ENCODE peak calls at places on chromosomes 4 and X, in five cellular contexts. One of them, this sample, is unnamed.

GRCh38 chrX:21581479-21581878 is 76.7 kb downstream of the KLHL34 start:
- DNase-seq in upper lobe of left lung: no peak
- DNase-seq in AG10803: no peak
- DNase-seq in stomach: no peak
- DNase-seq in HFF-Myc: no peak
- DNase-seq in this sample: no peak

GRCh38 chr4:121738780-121739547 is 26.0 kb downstream of the SMIM43 start:
- DNase-seq in upper lobe of left lung: no peak
- DNase-seq in AG10803: peak; percentile 84
- DNase-seq in stomach: no peak
- DNase-seq in HFF-Myc: no peak
- DNase-seq in this sample: no peak

GRCh38 chr4:3485011-3485881 is 22.1 kb downstream of the DOK7 start:
- DNase-seq in upper lobe of left lung: no peak
- DNase-seq in AG10803: no peak
- DNase-seq in stomach: no peak
- DNase-seq in HFF-Myc: no peak
- DNase-seq in this sample: no peak

GRCh38 chrX:21806691-21807090 is 32.7 kb upstream of the MBTPS2 start:
- DNase-seq in upper lobe of left lung: no peak
- DNase-seq in AG10803: no peak
- DNase-seq in stomach: no peak
- DNase-seq in HFF-Myc: no peak
- DNase-seq in this sample: no peak

GRCh38 chrX:110803506-110803905 is 7.9 kb upstream of the CHRDL1 start:
- DNase-seq in upper lobe of left lung: no peak
- DNase-seq in AG10803: no peak
- DNase-seq in stomach: no peak
- DNase-seq in HFF-Myc: no peak
- DNase-seq in this sample: no peak

GRCh38 chr4:181597766-181598165 is 645.4 kb upstream of the TENM3 start:
- DNase-seq in upper lobe of left lung: no peak
- DNase-seq in AG10803: peak; percentile 13
- DNase-seq in stomach: no peak
- DNase-seq in HFF-Myc: no peak
- DNase-seq in this sample: no peak

GRCh38 chr4:1035510-1035909 is 24.1 kb downstream of the FGFRL1 start:
- DNase-seq in upper lobe of left lung: no peak
- DNase-seq in AG10803: peak; percentile 27
- DNase-seq in stomach: peak; percentile 78
- DNase-seq in HFF-Myc: no peak
- DNase-seq in this sample: no peak

GRCh38 chrX:20333672-20334071 is 67.0 kb upstream of the RPS6KA3 start:
- DNase-seq in upper lobe of left lung: no peak
- DNase-seq in AG10803: no peak
- DNase-seq in stomach: no peak
- DNase-seq in HFF-Myc: no peak
- DNase-seq in this sample: no peak

GRCh38 chr4:5747746-5748365 is 36.9 kb downstream of the EVC start:
- DNase-seq in upper lobe of left lung: no peak
- DNase-seq in AG10803: peak; percentile 98
- DNase-seq in stomach: no peak
- DNase-seq in HFF-Myc: peak; percentile 85
- DNase-seq in this sample: no peak

GRCh38 chr4:4599886-4600285 is 58.0 kb upstream of the STX18 start:
- DNase-seq in upper lobe of left lung: no peak
- DNase-seq in AG10803: no peak
- DNase-seq in stomach: no peak
- DNase-seq in HFF-Myc: no peak
- DNase-seq in this sample: no peak

GRCh38 chr4:140754918-140755810 is 1.0 kb downstream of the TBC1D9 start:
- DNase-seq in upper lobe of left lung: no peak
- DNase-seq in AG10803: no peak
- DNase-seq in stomach: no peak
- DNase-seq in HFF-Myc: no peak
- DNase-seq in this sample: no peak

GRCh38 chr4:62676962-62677361 is 1476.8 kb downstream of the ADGRL3 start:
- DNase-seq in upper lobe of left lung: no peak
- DNase-seq in AG10803: no peak
- DNase-seq in stomach: no peak
- DNase-seq in HFF-Myc: no peak
- DNase-seq in this sample: no peak

GRCh38 chr4:57023104-57023503 is 44.4 kb downstream of the POLR2B start:
- DNase-seq in upper lobe of left lung: no peak
- DNase-seq in AG10803: peak; percentile 83
- DNase-seq in stomach: no peak
- DNase-seq in HFF-Myc: no peak
- DNase-seq in this sample: no peak

GRCh38 chr4:128812360-128812958 is 3.0 kb downstream of the JADE1 start:
- DNase-seq in upper lobe of left lung: peak; percentile 42
- DNase-seq in AG10803: peak; percentile 74
- DNase-seq in stomach: peak; percentile 35
- DNase-seq in HFF-Myc: peak; percentile 17
- DNase-seq in this sample: no peak

GRCh38 chr4:104969394-104970066 is 177.1 kb upstream of the TET2 start:
- DNase-seq in upper lobe of left lung: peak; percentile 33
- DNase-seq in AG10803: no peak
- DNase-seq in stomach: no peak
- DNase-seq in HFF-Myc: no peak
- DNase-seq in this sample: no peak

GRCh38 chrX:103431316-103431715 is 55.0 kb downstream of the BEX3 start:
- DNase-seq in upper lobe of left lung: no peak
- DNase-seq in AG10803: no peak
- DNase-seq in stomach: no peak
- DNase-seq in HFF-Myc: no peak
- DNase-seq in this sample: no peak

GRCh38 chr4:150510176-150510875 is 71.6 kb upstream of the MAB21L2 start:
- DNase-seq in upper lobe of left lung: no peak
- DNase-seq in AG10803: peak; percentile 80
- DNase-seq in stomach: no peak
- DNase-seq in HFF-Myc: peak; percentile 16
- DNase-seq in this sample: no peak

GRCh38 chr4:74228691-74229640 is 71.0 kb downstream of the MTHFD2L start:
- DNase-seq in upper lobe of left lung: peak; percentile 76
- DNase-seq in AG10803: peak; percentile 63
- DNase-seq in stomach: peak; percentile 79
- DNase-seq in HFF-Myc: peak; percentile 52
- DNase-seq in this sample: peak; percentile 41

GRCh38 chr4:25032126-25032525 is 1.4 kb upstream of the LGI2 start:
- DNase-seq in upper lobe of left lung: no peak
- DNase-seq in AG10803: peak; percentile 10
- DNase-seq in stomach: no peak
- DNase-seq in HFF-Myc: no peak
- DNase-seq in this sample: no peak

GRCh38 chr4:47013373-47013772 is 18.0 kb upstream of the GABRB1 start:
- DNase-seq in upper lobe of left lung: no peak
- DNase-seq in AG10803: no peak
- DNase-seq in stomach: no peak
- DNase-seq in HFF-Myc: no peak
- DNase-seq in this sample: no peak

GRCh38 chrX:147626605-147627004 is 285.1 kb upstream of the FMR1 start:
- DNase-seq in upper lobe of left lung: no peak
- DNase-seq in AG10803: no peak
- DNase-seq in stomach: no peak
- DNase-seq in HFF-Myc: no peak
- DNase-seq in this sample: no peak

GRCh38 chr4:164997324-164997723 is 19.9 kb upstream of the TRIM61 start:
- DNase-seq in upper lobe of left lung: no peak
- DNase-seq in AG10803: no peak
- DNase-seq in stomach: no peak
- DNase-seq in HFF-Myc: no peak
- DNase-seq in this sample: no peak

GRCh38 chr4:43757147-43757546 is 691.5 kb downstream of the KCTD8 start:
- DNase-seq in upper lobe of left lung: no peak
- DNase-seq in AG10803: no peak
- DNase-seq in stomach: peak; percentile 38
- DNase-seq in HFF-Myc: no peak
- DNase-seq in this sample: no peak

GRCh38 chr4:145289403-145290076 is 109.2 kb upstream of the OTUD4 start:
- DNase-seq in upper lobe of left lung: no peak
- DNase-seq in AG10803: peak; percentile 80
- DNase-seq in stomach: no peak
- DNase-seq in HFF-Myc: no peak
- DNase-seq in this sample: no peak

GRCh38 chr4:41257257-41257900 is 651 bp downstream of the UCHL1 start:
- DNase-seq in upper lobe of left lung: no peak
- DNase-seq in AG10803: peak; percentile 45
- DNase-seq in stomach: peak; percentile 62
- DNase-seq in HFF-Myc: no peak
- DNase-seq in this sample: no peak

GRCh38 chr4:78047366-78047765 is 9.8 kb upstream of the FRAS1 start:
- DNase-seq in upper lobe of left lung: no peak
- DNase-seq in AG10803: no peak
- DNase-seq in stomach: no peak
- DNase-seq in HFF-Myc: no peak
- DNase-seq in this sample: no peak

GRCh38 chr4:185966997-185967775 is 101.8 kb upstream of the TLR3 start:
- DNase-seq in upper lobe of left lung: no peak
- DNase-seq in AG10803: peak; percentile 6
- DNase-seq in stomach: no peak
- DNase-seq in HFF-Myc: no peak
- DNase-seq in this sample: no peak

GRCh38 chrX:39688576-39689373 is 409.0 kb downstream of the BCOR start:
- DNase-seq in upper lobe of left lung: peak; percentile 45
- DNase-seq in AG10803: no peak
- DNase-seq in stomach: peak; percentile 75
- DNase-seq in HFF-Myc: no peak
- DNase-seq in this sample: no peak
- H3K4me3 ChIP-seq in upper lobe of left lung: peak overlapping the region; percentile 55
- H3K4me3 ChIP-seq in AG10803: peak overlapping the region; percentile 39
- H3K4me3 ChIP-seq in stomach: peak overlapping the region; percentile 47
- H3K4me3 ChIP-seq in HFF-Myc: peak overlapping the region; percentile 34
- H3K4me3 ChIP-seq in this sample: peak overlapping the region; percentile 45

GRCh38 chr4:183504930-183505555 is at the start of gene ING2:
- DNase-seq in upper lobe of left lung: peak; percentile 85
- DNase-seq in AG10803: peak; percentile 63
- DNase-seq in stomach: no peak
- DNase-seq in HFF-Myc: no peak
- DNase-seq in this sample: no peak

GRCh38 chr4:183505556-183506388 is 914 bp downstream of the ING2 start:
- DNase-seq in upper lobe of left lung: peak; percentile 94
- DNase-seq in AG10803: peak; percentile 82
- DNase-seq in stomach: peak; percentile 83
- DNase-seq in HFF-Myc: peak; percentile 54
- DNase-seq in this sample: peak; percentile 50

GRCh38 chr4:183503497-183504063 is 1.3 kb upstream of the ING2 start:
- DNase-seq in upper lobe of left lung: no peak
- DNase-seq in AG10803: no peak
- DNase-seq in stomach: no peak
- DNase-seq in HFF-Myc: no peak
- DNase-seq in this sample: no peak

GRCh38 chr4:183506389-183506735 is 1.5 kb downstream of the ING2 start:
- DNase-seq in upper lobe of left lung: no peak
- DNase-seq in AG10803: no peak
- DNase-seq in stomach: no peak
- DNase-seq in HFF-Myc: no peak
- DNase-seq in this sample: no peak

GRCh38 chr4:183504064-183504929 is 561 bp upstream of the ING2 start:
- DNase-seq in upper lobe of left lung: peak; percentile 99
- DNase-seq in AG10803: peak; percentile 97
- DNase-seq in stomach: peak; percentile 100
- DNase-seq in HFF-Myc: peak; percentile 77
- DNase-seq in this sample: peak; percentile 85
- TF ChIP-seq CTCF in upper lobe of left lung: peak; percentile 55
- TF ChIP-seq CTCF in AG10803: peak; percentile 21
- TF ChIP-seq CTCF in stomach: no peak
- TF ChIP-seq CTCF in HFF-Myc: peak; percentile 7
- TF ChIP-seq CTCF in this sample: peak; percentile 55

DNA sequence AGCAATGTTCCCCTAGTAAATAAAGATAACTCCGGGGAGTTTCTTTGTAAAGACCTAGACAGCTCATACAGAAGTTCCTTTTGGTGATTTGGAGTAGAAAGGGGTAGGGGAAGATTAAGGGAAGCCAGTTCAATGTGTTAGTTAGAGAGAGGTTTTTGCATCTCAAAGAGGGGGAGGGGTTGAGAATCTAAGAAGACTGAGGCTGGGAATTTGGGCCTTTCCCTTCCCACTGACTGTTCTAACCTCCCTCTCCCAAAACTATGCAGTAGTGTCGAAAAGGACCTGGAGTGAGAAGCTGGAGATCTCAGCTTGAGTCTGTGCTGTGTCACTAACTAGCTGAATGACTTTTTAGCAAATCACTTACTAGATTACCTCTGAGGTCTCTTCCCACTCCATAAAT is 55.7 kb upstream of the CCDC160 start:
- DNase-seq in upper lobe of left lung: no peak
- DNase-seq in AG10803: no peak
- DNase-seq in stomach: no peak
- DNase-seq in HFF-Myc: no peak
- DNase-seq in this sample: no peak
- H3K4me3 ChIP-seq in upper lobe of left lung: no peak overlapping the region
- H3K4me3 ChIP-seq in AG10803: no peak overlapping the region
- H3K4me3 ChIP-seq in stomach: no peak overlapping the region
- H3K4me3 ChIP-seq in HFF-Myc: no peak overlapping the region
- H3K4me3 ChIP-seq in this sample: no peak overlapping the region

DNA sequence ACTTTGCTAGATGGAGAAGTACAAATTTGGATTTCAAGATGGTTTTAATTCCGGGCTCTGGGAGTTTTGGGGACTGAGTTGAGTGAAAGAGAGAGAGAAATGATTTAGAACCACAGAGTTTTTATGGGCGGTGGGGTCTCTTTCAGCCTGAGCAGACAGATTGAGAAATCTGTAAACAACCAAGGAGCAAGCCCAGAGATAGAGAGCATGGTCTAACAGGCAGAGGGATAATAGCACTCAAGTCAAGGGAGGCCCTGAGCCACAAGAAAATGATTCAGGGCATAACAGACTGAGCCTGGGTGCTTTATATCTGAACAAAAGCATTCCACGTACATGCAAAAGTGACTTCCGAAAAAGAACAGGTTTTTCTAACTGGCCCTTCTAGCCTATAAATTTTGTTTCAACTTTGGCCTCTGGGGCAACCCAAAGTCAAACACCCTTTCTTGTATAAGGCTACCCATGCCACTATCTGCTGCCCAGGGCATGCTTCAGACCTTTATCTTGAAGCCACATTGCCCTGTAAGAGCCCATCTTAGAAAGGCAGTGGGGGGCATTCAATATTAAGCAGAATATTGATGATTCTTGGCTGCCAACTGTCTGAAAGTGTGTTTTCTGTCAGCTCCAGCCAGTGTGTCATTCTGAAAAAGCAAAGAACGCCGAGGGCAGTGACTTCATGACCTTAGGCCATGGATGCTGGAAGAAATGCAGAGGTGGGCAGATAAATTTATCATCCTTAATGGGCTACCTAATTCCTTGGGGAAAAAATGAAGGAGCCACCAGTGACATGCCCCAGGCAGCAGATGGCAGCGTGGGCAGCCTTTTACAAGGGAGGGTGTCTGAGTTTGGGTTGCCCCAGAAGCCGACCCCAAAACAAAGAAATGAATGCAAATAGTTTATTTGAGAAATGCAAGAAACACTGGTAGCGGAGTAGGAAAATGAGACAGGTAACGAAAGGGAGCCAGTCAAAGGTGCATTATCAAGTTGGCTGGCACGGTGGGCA is 637.6 kb downstream of the MID1IP1 start:
- DNase-seq in upper lobe of left lung: no peak
- DNase-seq in AG10803: no peak
- DNase-seq in stomach: no peak
- DNase-seq in HFF-Myc: no peak
- DNase-seq in this sample: no peak
- TF ChIP-seq CTCF in upper lobe of left lung: no peak
- TF ChIP-seq CTCF in AG10803: peak; percentile 26
- TF ChIP-seq CTCF in stomach: no peak
- TF ChIP-seq CTCF in HFF-Myc: peak; percentile 25
- TF ChIP-seq CTCF in this sample: no peak